ENCODE peak calls at places on chromosomes 7 and 10, in eight cellular contexts. T, G, M, A, V, N, L and S are unnamed samples. For H3K4me1, the result is how much of the 10 kb centered on the place peaks cover.

GRCh38 chr10:18551473-18551872 is 99.9 kb downstream of the NSUN6 start:
- DNase-seq in T (no peak), G (peak), M (no peak), A (no peak), V (no peak), N (no peak), L (no peak), S (no peak)

GRCh38 chr10:115762029-115762428 is 511.0 kb downstream of the GFRA1 start:
- DNase-seq in T (no peak), G (no peak), M (no peak), A (peak), V (no peak), N (no peak), L (no peak), S (no peak)

GRCh38 chr7:121872831-121873764 is at the start of gene PTPRZ1:
- DNase-seq in T (no peak), G (peak), M (peak), A (peak), V (no peak), N (peak), L (no peak), S (peak)

GRCh38 chr7:129843365-129843898 is 109.3 kb downstream of the UBE2H start:
- DNase-seq in T (no peak), G (no peak), M (peak), A (no peak), V (no peak), N (no peak), L (no peak), S (no peak)

GRCh38 chr7:155984609-155985405 is 172.5 kb upstream of the SHH start:
- DNase-seq in T (no peak), G (no peak), M (no peak), A (no peak), V (no peak), N (no peak), L (no peak), S (no peak)

GRCh38 chr10:36573246-36573645 is 552.2 kb upstream of the ANKRD30A start:
- DNase-seq in T (no peak), G (no peak), M (no peak), A (no peak), V (no peak), N (no peak), L (no peak), S (no peak)

GRCh38 chr7:55423277-55423711 is 58.2 kb downstream of the LANCL2 start:
- DNase-seq in T (no peak), G (no peak), M (no peak), A (peak), V (no peak), N (no peak), L (no peak), S (no peak)

GRCh38 chr7:85673881-85674280 is 487.0 kb upstream of the SEMA3D start:
- DNase-seq in T (no peak), G (no peak), M (no peak), A (peak), V (no peak), N (no peak), L (no peak), S (no peak)

GRCh38 chr7:131183611-131184119 is 144.0 kb upstream of the MKLN1 start:
- DNase-seq in T (peak), G (no peak), M (no peak), A (peak), V (peak), N (no peak), L (peak), S (peak)

GRCh38 chr10:81871558-81871957 is 3.4 kb upstream of the NRG3 start:
- DNase-seq in T (no peak), G (no peak), M (no peak), A (no peak), V (no peak), N (no peak), L (no peak), S (no peak)

GRCh38 chr10:124010563-124011131 is 82.8 kb downstream of the CHST15 start:
- DNase-seq in T (no peak), G (peak), M (peak), A (no peak), V (no peak), N (peak), L (no peak), S (peak)

GRCh38 chr7:116797611-116798010 is 64.8 kb upstream of the CAPZA2 start:
- DNase-seq in T (no peak), G (no peak), M (no peak), A (peak), V (no peak), N (no peak), L (no peak), S (no peak)

GRCh38 chr10:88207121-88207546 is 343.7 kb downstream of the PTEN start:
- DNase-seq in T (no peak), G (no peak), M (no peak), A (no peak), V (no peak), N (no peak), L (no peak), S (no peak)

GRCh38 chr7:133859191-133859590 is 267.9 kb upstream of the LRGUK start:
- DNase-seq in T (no peak), G (no peak), M (no peak), A (no peak), V (no peak), N (no peak), L (no peak), S (no peak)

GRCh38 chr10:102004376-102004775 is 51.6 kb downstream of the ARMH3 start:
- DNase-seq in T (no peak), G (no peak), M (no peak), A (peak), V (no peak), N (no peak), L (no peak), S (no peak)

GRCh38 chr7:134704827-134705226 is 58.2 kb downstream of the BPGM start:
- DNase-seq in T (no peak), G (no peak), M (no peak), A (no peak), V (no peak), N (no peak), L (no peak), S (no peak)

GRCh38 chr7:128931965-128932861 is 5.5 kb upstream of the IRF5 start:
- DNase-seq in T (no peak), G (no peak), M (no peak), A (no peak), V (no peak), N (no peak), L (no peak), S (no peak)

GRCh38 chr10:92530421-92530820 is 43.5 kb downstream of the IDE start:
- DNase-seq in T (no peak), G (no peak), M (no peak), A (peak), V (no peak), N (no peak), L (no peak), S (no peak)

GRCh38 chr7:128444242-128444641 is 11.4 kb upstream of the HILPDA start:
- DNase-seq in T (no peak), G (no peak), M (no peak), A (no peak), V (no peak), N (no peak), L (no peak), S (no peak)

GRCh38 chr10:17512341-17513001 is 58.1 kb upstream of the ST8SIA6 start:
- DNase-seq in T (no peak), G (peak), M (no peak), A (peak), V (no peak), N (no peak), L (no peak), S (peak)

GRCh38 chr10:119516381-119517234 is 25.9 kb downstream of the RGS10 start:
- DNase-seq in T (peak), G (peak), M (no peak), A (no peak), V (peak), N (no peak), L (peak), S (peak)

GRCh38 chr7:44259547-44260457 is 59.0 kb downstream of the YKT6 start:
- DNase-seq in T (no peak), G (no peak), M (no peak), A (peak), V (peak), N (no peak), L (no peak), S (peak)

GRCh38 chr10:78255796-78256638 is 222.4 kb downstream of the RPS24 start:
- DNase-seq in T (no peak), G (peak), M (no peak), A (peak), V (no peak), N (no peak), L (no peak), S (no peak)

GRCh38 chr7:120181499-120181898 is 91.5 kb upstream of the KCND2 start:
- DNase-seq in T (no peak), G (no peak), M (no peak), A (no peak), V (no peak), N (no peak), L (no peak), S (no peak)

GRCh38 chr7:94458041-94458440 is 51.6 kb upstream of the CASD1 start:
- DNase-seq in T (no peak), G (no peak), M (no peak), A (no peak), V (no peak), N (no peak), L (no peak), S (no peak)

GRCh38 chr7:66013938-66014337 is 31.9 kb upstream of the GUSB start:
- DNase-seq in T (no peak), G (peak), M (peak), A (peak), V (no peak), N (no peak), L (no peak), S (no peak)

GRCh38 chr7:12945901-12946300 is 258.5 kb downstream of the ARL4A start:
- DNase-seq in T (no peak), G (no peak), M (no peak), A (no peak), V (no peak), N (no peak), L (no peak), S (no peak)

GRCh38 chr10:3282341-3282740 is 109.8 kb upstream of the PITRM1 start:
- DNase-seq in T (no peak), G (no peak), M (no peak), A (no peak), V (no peak), N (no peak), L (no peak), S (no peak)

GRCh38 chr7:105639677-105640493 is 58.6 kb upstream of the EFCAB10 start:
- DNase-seq in T (no peak), G (peak), M (peak), A (no peak), V (no peak), N (no peak), L (no peak), S (no peak)

GRCh38 chr7:105637755-105638154 is 56.5 kb upstream of the EFCAB10 start:
- DNase-seq in T (no peak), G (no peak), M (no peak), A (no peak), V (no peak), N (no peak), L (no peak), S (no peak)

GRCh38 chr7:105638324-105638723 is 57.0 kb upstream of the EFCAB10 start:
- DNase-seq in T (no peak), G (no peak), M (peak), A (no peak), V (no peak), N (no peak), L (no peak), S (no peak)

GRCh38 chr7:105636982-105637381 is 55.7 kb upstream of the EFCAB10 start:
- DNase-seq in T (no peak), G (no peak), M (no peak), A (no peak), V (no peak), N (no peak), L (no peak), S (no peak)

GRCh38 chr7:105638942-105639495 is 57.7 kb upstream of the EFCAB10 start:
- DNase-seq in T (no peak), G (peak), M (peak), A (no peak), V (no peak), N (no peak), L (no peak), S (no peak)
- H3K4me1 ChIP-seq in T (under half), G (half or more), M (under half), A (under half), V (under half), N (under half), L (under half), S (under half)

DNA sequence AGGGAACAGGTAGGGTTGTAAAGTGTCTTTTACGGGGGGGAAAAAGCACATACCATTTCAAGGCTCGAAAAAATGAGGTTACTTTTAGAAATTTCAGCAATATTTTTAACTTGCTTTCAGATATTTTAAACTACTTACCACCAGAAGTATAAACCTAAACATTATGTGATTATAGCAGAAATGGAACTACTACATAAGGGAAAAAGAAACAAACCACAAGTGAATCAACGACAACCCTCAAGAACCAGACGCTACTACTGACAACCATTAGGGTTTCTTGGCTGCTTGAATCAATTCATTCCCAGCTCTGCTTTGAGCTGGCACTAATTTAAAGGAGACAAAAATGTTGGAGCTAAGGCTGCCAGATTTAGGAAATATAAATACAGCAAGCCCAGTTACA is 80.1 kb downstream of the ZFAND4 start:
- DNase-seq in T (no peak), G (no peak), M (no peak), A (peak), V (no peak), N (no peak), L (no peak), S (no peak)
- H3K4me3 ChIP-seq in T (no peak), G (no peak), M (no peak), A (no peak), V (peak), N (peak), L (no peak), S (no peak)

GRCh38 chr7:150382123-150382843 is 3.2 kb downstream of the ZNF775 start:
- DNase-seq in T (no peak), G (no peak), M (peak), A (no peak), V (no peak), N (peak), L (no peak), S (peak)
- H3K4me1 ChIP-seq in T (under half), G (under half), M (half or more), A (under half), V (under half), N (under half), L (under half), S (under half)

GRCh38 chr7:1024876-1025746 is 19.2 kb upstream of the GPR146 start:
- DNase-seq in T (no peak), G (no peak), M (no peak), A (no peak), V (no peak), N (no peak), L (no peak), S (peak)
- H3K4me3 ChIP-seq in T (no peak), G (no peak), M (no peak), A (no peak), V (no peak), N (no peak), L (no peak), S (no peak)

DNA sequence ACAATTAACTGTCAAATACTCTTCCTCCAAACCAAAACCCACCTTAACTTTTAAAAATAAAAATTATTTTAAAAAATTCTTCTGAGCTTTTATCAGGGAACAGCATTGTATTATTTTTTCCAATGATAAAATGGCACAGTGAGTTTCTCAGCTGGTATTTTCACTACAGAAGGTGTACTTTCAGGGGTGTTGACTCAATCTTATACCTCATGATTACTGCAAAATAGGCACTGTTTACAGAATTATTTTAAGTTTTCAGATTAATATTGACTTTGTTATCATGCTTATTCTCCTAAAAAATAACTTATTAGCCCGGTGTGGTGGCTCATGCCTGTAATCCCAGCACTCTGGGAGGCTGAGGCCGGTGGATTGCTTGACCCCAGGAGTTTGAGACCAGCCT is 24.3 kb downstream of the RHEB start:
- DNase-seq in T (no peak), G (no peak), M (no peak), A (no peak), V (no peak), N (no peak), L (no peak), S (no peak)
- H3K4me1 ChIP-seq in T (half or more), G (under half), M (under half), A (under half), V (under half), N (under half), L (under half), S (under half)

GRCh38 chr7:644381-645305 is 81.9 kb upstream of the DNAAF5 start:
- DNase-seq in T (no peak), G (no peak), M (no peak), A (no peak), V (no peak), N (no peak), L (no peak), S (peak)

GRCh38 chr7:637826-638225 is 88.7 kb upstream of the DNAAF5 start:
- DNase-seq in T (no peak), G (no peak), M (no peak), A (no peak), V (no peak), N (peak), L (no peak), S (no peak)

GRCh38 chr7:638256-639011 is 88.1 kb upstream of the DNAAF5 start:
- DNase-seq in T (no peak), G (no peak), M (no peak), A (no peak), V (no peak), N (peak), L (no peak), S (no peak)

GRCh38 chr7:641966-642365 is 84.5 kb upstream of the DNAAF5 start:
- DNase-seq in T (no peak), G (no peak), M (no peak), A (no peak), V (no peak), N (peak), L (no peak), S (peak)

DNA sequence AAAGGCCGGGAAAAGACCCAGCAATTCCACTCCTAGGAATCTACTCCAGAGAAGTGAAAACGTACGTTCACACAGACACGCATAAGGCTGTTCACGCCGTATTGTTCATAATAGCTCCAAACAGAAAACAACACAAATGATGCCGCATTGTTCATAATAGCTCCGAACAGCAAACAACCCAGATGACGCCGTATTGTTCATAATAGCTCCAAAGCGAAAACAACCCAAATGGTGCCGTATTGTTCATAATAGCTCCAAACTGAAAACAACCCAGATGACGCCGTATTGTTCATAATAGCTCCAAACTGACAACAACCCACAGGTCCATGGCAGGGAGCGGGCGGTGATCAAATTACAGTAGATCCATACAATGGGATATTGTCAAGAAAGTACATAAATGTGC is 85.2 kb upstream of the DNAAF5 start:
- DNase-seq in T (no peak), G (no peak), M (no peak), A (no peak), V (no peak), N (peak), L (no peak), S (no peak)
- H3K4me3 ChIP-seq in T (no peak), G (no peak), M (no peak), A (no peak), V (no peak), N (peak), L (no peak), S (no peak)

DNA sequence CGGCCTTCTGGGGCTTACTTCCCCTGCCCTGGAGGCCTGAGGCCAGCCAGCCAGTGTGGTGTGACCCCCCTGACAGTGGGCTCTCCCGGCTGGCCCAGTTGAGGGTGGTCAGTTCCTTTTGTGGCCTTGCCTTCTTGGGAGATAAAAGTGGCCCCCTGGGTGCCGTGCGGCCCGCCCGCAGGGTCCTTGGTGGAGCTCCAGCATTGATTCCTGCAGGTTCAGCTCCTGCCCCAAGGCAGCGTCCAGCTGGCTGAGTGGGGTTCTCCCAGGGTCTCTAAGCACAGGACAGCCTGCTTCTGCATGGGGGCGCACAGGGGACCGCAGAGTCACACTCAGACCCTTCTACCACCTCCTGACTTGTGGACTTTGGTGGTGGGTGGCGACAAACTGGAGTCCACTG is 62.1 kb downstream of the CUX1 start:
- DNase-seq in T (no peak), G (no peak), M (no peak), A (no peak), V (no peak), N (no peak), L (no peak), S (no peak)
- H3K4me1 ChIP-seq in T (under half), G (under half), M (under half), A (under half), V (under half), N (under half), L (under half), S (under half)